ENCODE peak calls at places on chromosomes 5 and 9, in four cellular contexts. M, Q, Z and E are unnamed samples.

GRCh38 chr5:32989815-32990214 is 278.7 kb downstream of the NPR3 start:
- DNase-seq in Z (no peak), Q (no peak), M (no peak), E (no peak)

GRCh38 chr5:138339464-138339863 is 1.4 kb downstream of the FAM53C start:
- DNase-seq in Q (no peak), M (no peak), Z (no peak), E (no peak)

GRCh38 chr5:135238622-135239460 is 160.2 kb downstream of the MACROH2A1 start:
- DNase-seq in M (peak), Q (no peak), Z (peak), E (peak)

GRCh38 chr9:17402309-17402708 is 176.6 kb upstream of the SH3GL2 start:
- DNase-seq in Z (peak), Q (no peak), M (no peak), E (no peak)

GRCh38 chr5:127870914-127871313 is 167.7 kb downstream of the CCDC192 start:
- DNase-seq in Z (peak), M (no peak), Q (peak), E (no peak)

GRCh38 chr5:31811210-31811609 is 172.3 kb downstream of the PDZD2 start:
- DNase-seq in Q (peak), Z (peak), M (no peak), E (no peak)

GRCh38 chr9:84337252-84337651 is 3.3 kb downstream of the SLC28A3 start:
- DNase-seq in Z (no peak), M (no peak), Q (no peak), E (no peak)

GRCh38 chr9:93116049-93116961 is 17.7 kb downstream of the NINJ1 start:
- DNase-seq in Q (peak), M (peak), Z (peak), E (no peak)

GRCh38 chr9:68777070-68777763 is 72.2 kb downstream of the PIP5K1B start:
- DNase-seq in M (no peak), Q (no peak), Z (peak), E (no peak)

GRCh38 chr5:64742821-64743220 is 25.7 kb downstream of the SREK1IP1 start:
- DNase-seq in M (no peak), Z (no peak), Q (peak), E (no peak)

GRCh38 chr9:88593537-88594185 is 58.7 kb downstream of the NXNL2 start:
- DNase-seq in Q (peak), Z (peak), M (no peak), E (no peak)

GRCh38 chr9:21906878-21907277 is 87.3 kb downstream of the CDKN2A start:
- DNase-seq in Z (no peak), M (no peak), Q (no peak), E (no peak)

GRCh38 chr9:121369595-121370265 is at the start of gene STOM:
- DNase-seq in M (no peak), Q (peak), Z (peak), E (no peak)

GRCh38 chr9:114364123-114364522 is 23.7 kb downstream of the AKNA start:
- DNase-seq in M (no peak), Q (peak), Z (peak), E (no peak)

GRCh38 chr5:39331993-39332392 is 32.3 kb downstream of the C9 start:
- DNase-seq in Q (peak), Z (no peak), M (no peak), E (no peak)